ENCODE peak calls at places on chromosomes 7 and 10, in eight cellular contexts. I is H1; D is stimulated activated CD4-positive, alpha-beta T cell treated with anti-CD3 and anti-CD28 coated beads, Interleukin-2, amount 100 ng/mL, for 24 hours; V is stimulated activated CD8-positive, alpha-beta memory T cell treated with anti-CD3 and anti-CD28 coated beads, Interleukin-7, amount 100 ng/mL, for 4 hours; G is NCI-H524; O is sigmoid colon; W is endothelial cell; Q is NCI-H2081. N is an unnamed sample.

GRCh38 chr10:625751-626711 is 63.4 kb downstream of the DIP2C start:
- DNase-seq in D (no peak), V (no peak), I (no peak), G (no peak), O (no peak), W (no peak), Q (no peak), N (no peak)

GRCh38 chr10:91798736-91799579 is 732 bp downstream of the TNKS2 start:
- DNase-seq in W (no peak), I (peak; percentile 71), O (peak; percentile 69), V (no peak), G (no peak), Q (peak; percentile 53), D (peak; percentile 45), N (no peak)

GRCh38 chr7:120857558-120858298 is at the start of gene TSPAN12:
- DNase-seq in D (peak; percentile 38), W (peak; percentile 87), I (peak; percentile 85), G (peak; percentile 73), O (peak; percentile 89), Q (peak; percentile 84), V (no peak), N (no peak)

GRCh38 chr7:134504660-134505164 is 22.7 kb upstream of the AKR1B10 start:
- DNase-seq in Q (no peak), D (no peak), O (no peak), W (no peak), V (no peak), I (no peak), G (no peak), N (no peak)

GRCh38 chr7:46321556-46322205 is 400.6 kb upstream of the IGFBP3 start:
- DNase-seq in D (no peak), I (no peak), W (no peak), G (no peak), V (no peak), Q (no peak), O (no peak), N (no peak)

GRCh38 chr7:138021889-138022288 is 20.0 kb upstream of the CREB3L2 start:
- DNase-seq in I (no peak), G (no peak), Q (no peak), O (no peak), W (no peak), V (no peak), D (no peak), N (no peak)

GRCh38 chr7:11775401-11775800 is 56.6 kb downstream of the THSD7A start:
- DNase-seq in O (no peak), D (no peak), Q (peak; percentile 53), V (no peak), W (no peak), I (no peak), G (no peak), N (peak; percentile 71)

GRCh38 chr7:158084555-158084954 is 503.1 kb downstream of the PTPRN2 start:
- DNase-seq in D (no peak), I (no peak), O (peak; percentile 35), V (no peak), W (no peak), Q (no peak), G (no peak), N (no peak)

GRCh38 chr7:139680676-139681462 is 96.9 kb downstream of the HIPK2 start:
- DNase-seq in Q (no peak), I (no peak), W (peak; percentile 13), V (peak; percentile 53), D (peak; percentile 78), G (no peak), O (no peak), N (no peak)

GRCh38 chr7:105654994-105655900 is 74.0 kb upstream of the EFCAB10 start:
- DNase-seq in O (peak; percentile 67), G (peak; percentile 49), D (no peak), V (no peak), W (peak; percentile 30), Q (no peak), I (peak; percentile 83), N (no peak)

GRCh38 chr10:131977323-131978096 is 4.2 kb downstream of the BNIP3 start:
- DNase-seq in I (no peak), O (peak; percentile 28), W (no peak), G (no peak), V (no peak), Q (no peak), D (no peak), N (no peak)

GRCh38 chr7:30684351-30684750 is 2.1 kb upstream of the CRHR2 start:
- DNase-seq in O (no peak), W (no peak), Q (no peak), G (no peak), I (no peak), D (no peak), V (no peak), N (no peak)

GRCh38 chr10:33913194-33913593 is 578.7 kb upstream of the NRP1 start:
- DNase-seq in I (no peak), Q (no peak), D (no peak), O (no peak), W (no peak), V (no peak), G (no peak), N (no peak)

GRCh38 chr10:64430690-64431323 is 909.6 kb downstream of the REEP3 start:
- DNase-seq in D (no peak), Q (peak; percentile 17), G (peak; percentile 42), V (no peak), O (no peak), W (peak; percentile 61), I (peak; percentile 54), N (no peak)

GRCh38 chr7:29921404-29922010 is 68.1 kb downstream of the SCRN1 start:
- DNase-seq in D (peak; percentile 42), O (no peak), W (peak; percentile 63), Q (peak; percentile 73), G (peak; percentile 55), I (peak; percentile 67), V (peak; percentile 33), N (peak; percentile 6)

GRCh38 chr7:136956232-136956631 is 87.8 kb downstream of the CHRM2 start:
- DNase-seq in I (no peak), V (no peak), Q (no peak), W (no peak), G (no peak), D (no peak), O (no peak), N (no peak)

GRCh38 chr10:131973160-131973951 is 8.4 kb downstream of the BNIP3 start:
- DNase-seq in Q (no peak), V (no peak), W (no peak), D (no peak), I (no peak), G (no peak), O (peak; percentile 58), N (no peak)

GRCh38 chr10:99115703-99116102 is 119.9 kb downstream of the HPSE2 start:
- DNase-seq in O (no peak), G (no peak), Q (no peak), V (no peak), I (no peak), D (no peak), W (no peak), N (no peak)

GRCh38 chr10:33900591-33900990 is 566.1 kb upstream of the NRP1 start:
- DNase-seq in G (no peak), W (no peak), O (no peak), D (no peak), V (no peak), Q (no peak), I (no peak), N (no peak)

N was measured in NCI-H1436 treated with DMSO at 0.1 percent for 48 hours.